ENCODE peak calls at places on chromosome 16, in five cellular contexts. J, P, O, L and E are unnamed samples.

GRCh38 chr16:27689711-27690110 is 139.8 kb downstream of the KATNIP start:
- DNase-seq in J (no peak), P (no peak), O (no peak), L (no peak), E (no peak)

GRCh38 chr16:27365142-27366089 is 36.6 kb upstream of the IL21R start:
- DNase-seq in J (peak; percentile 58), P (no peak), O (no peak), L (no peak), E (no peak)

GRCh38 chr16:24950275-24950674 is 64.9 kb downstream of the ARHGAP17 start:
- DNase-seq in J (no peak), P (no peak), O (no peak), L (no peak), E (no peak)

GRCh38 chr16:66914541-66914940 is 4.1 kb downstream of the CDH16 start:
- DNase-seq in J (no peak), P (no peak), O (no peak), L (no peak), E (no peak)

GRCh38 chr16:29943846-29944669 is 17.8 kb upstream of the TMEM219 start:
- DNase-seq in J (peak; percentile 91), P (no peak), O (no peak), L (peak; percentile 83), E (no peak)

GRCh38 chr16:684067-684794 is at the start of gene JMJD8:
- DNase-seq in J (no peak), P (peak; percentile 97), O (no peak), L (peak; percentile 97), E (peak; percentile 81)

GRCh38 chr16:27963471-27963965 is 100.0 kb downstream of the GSG1L start:
- DNase-seq in J (no peak), P (no peak), O (no peak), L (no peak), E (no peak)

GRCh38 chr16:66007717-66008116 is 358.8 kb upstream of the CDH5 start:
- DNase-seq in J (no peak), P (no peak), O (no peak), L (no peak), E (no peak)

GRCh38 chr16:85415196-85415988 is 197.7 kb upstream of the GSE1 start:
- DNase-seq in J (no peak), P (peak; percentile 69), O (no peak), L (no peak), E (peak; percentile 39)

GRCh38 chr16:13316008-13316407 is 414.6 kb downstream of the SHISA9 start:
- DNase-seq in J (no peak), P (no peak), O (no peak), L (no peak), E (no peak)

GRCh38 chr16:57804111-57804837 is 2.0 kb upstream of the KIFC3 start:
- DNase-seq in J (no peak), P (no peak), O (no peak), L (no peak), E (no peak)

GRCh38 chr16:20397468-20398074 is 7.0 kb downstream of the PDILT start:
- DNase-seq in J (peak; percentile 31), P (no peak), O (no peak), L (no peak), E (no peak)

GRCh38 chr16:22353188-22353919 is 21.1 kb downstream of the CDR2 start:
- DNase-seq in J (peak; percentile 66), P (no peak), O (peak; percentile 63), L (peak; percentile 68), E (no peak)

GRCh38 chr16:72537684-72538083 is 365.7 kb upstream of the PMFBP1 start:
- DNase-seq in J (no peak), P (peak; percentile 23), O (no peak), L (no peak), E (no peak)

GRCh38 chr16:70472786-70473433 is 18.5 kb downstream of the FCSK start:
- DNase-seq in J (no peak), P (no peak), O (no peak), L (no peak), E (no peak)

GRCh38 chr16:30142672-30143346 is 19.8 kb upstream of the MAPK3 start:
- DNase-seq in J (peak; percentile 61), P (no peak), O (peak; percentile 30), L (peak; percentile 50), E (no peak)

GRCh38 chr16:77873066-77873465 is 84.7 kb downstream of the VAT1L start:
- DNase-seq in J (no peak), P (no peak), O (no peak), L (no peak), E (no peak)

GRCh38 chr16:65314246-65315003 is 192.6 kb upstream of the CDH11 start:
- DNase-seq in J (no peak), P (no peak), O (no peak), L (no peak), E (no peak)

GRCh38 chr16:30715777-30716445 is 16.9 kb downstream of the SRCAP start:
- DNase-seq in J (no peak), P (no peak), O (no peak), L (peak; percentile 24), E (no peak)

GRCh38 chr16:595942-596735 is 6.3 kb downstream of the RAB40C start:
- DNase-seq in J (no peak), P (no peak), O (no peak), L (no peak), E (no peak)

GRCh38 chr16:80947708-80948615 is 58.7 kb downstream of the CMC2 start:
- DNase-seq in J (no peak), P (no peak), O (no peak), L (no peak), E (no peak)

GRCh38 chr16:31487076-31487719 is 4.3 kb downstream of the SLC5A2 start:
- DNase-seq in J (no peak), P (no peak), O (no peak), L (no peak), E (no peak)

GRCh38 chr16:89315271-89315670 is 97.8 kb downstream of the ZNF778 start:
- DNase-seq in J (no peak), P (no peak), O (no peak), L (no peak), E (no peak)

GRCh38 chr16:74605332-74605731 is 1.6 kb downstream of the GLG1 start:
- DNase-seq in J (no peak), P (no peak), O (no peak), L (no peak), E (no peak)
- TF ChIP-seq RFX5 in J (no peak), P (no peak), O (no peak), L (no peak), E (no peak)

DNA sequence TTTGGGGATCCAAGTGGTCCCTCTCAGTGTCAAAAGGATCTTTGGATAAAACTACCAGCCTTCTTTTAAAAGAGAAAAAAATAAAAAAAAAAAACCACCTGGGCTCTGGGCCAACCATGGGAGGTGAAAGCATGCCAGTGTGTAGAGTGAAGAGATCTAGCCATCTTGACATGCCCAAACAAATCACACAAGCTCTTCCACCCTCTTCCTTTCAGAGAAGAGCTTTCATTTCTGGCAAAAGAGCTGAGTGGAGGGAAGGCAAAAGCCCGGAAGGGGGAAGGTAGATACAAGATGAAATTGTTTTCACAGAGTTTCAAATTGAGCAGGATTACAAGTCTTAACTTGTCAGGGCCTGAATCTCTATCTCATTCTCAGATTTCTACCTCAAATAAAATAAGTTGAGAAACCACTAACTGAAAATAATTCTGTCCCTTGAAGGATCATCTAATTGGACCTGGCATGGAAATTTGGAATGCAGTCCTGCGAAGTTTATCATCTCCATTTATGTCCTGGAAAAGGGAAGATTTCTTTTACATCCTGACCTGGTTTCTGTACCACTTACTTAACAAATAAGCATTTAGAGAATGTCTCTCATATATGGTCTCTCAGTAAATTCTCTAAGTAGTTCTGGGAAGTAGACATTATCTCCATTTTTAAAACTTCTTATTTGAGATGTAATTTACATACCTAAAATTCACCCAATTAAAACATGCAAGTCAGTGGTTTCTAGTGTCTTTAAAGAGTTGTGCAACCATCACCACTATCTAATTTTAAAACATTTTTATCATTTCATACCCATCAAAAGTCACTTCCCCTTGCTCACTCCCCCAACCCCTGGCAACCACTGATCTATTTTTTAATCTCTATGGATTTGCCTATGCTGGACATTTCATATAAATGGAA is 93.6 kb downstream of the TANGO6 start:
- DNase-seq in J (no peak), P (no peak), O (no peak), L (no peak), E (no peak)
- TF ChIP-seq TAF1 in J (no peak), P (peak; percentile 14), O (no peak), L (no peak), E (no peak)

DNA sequence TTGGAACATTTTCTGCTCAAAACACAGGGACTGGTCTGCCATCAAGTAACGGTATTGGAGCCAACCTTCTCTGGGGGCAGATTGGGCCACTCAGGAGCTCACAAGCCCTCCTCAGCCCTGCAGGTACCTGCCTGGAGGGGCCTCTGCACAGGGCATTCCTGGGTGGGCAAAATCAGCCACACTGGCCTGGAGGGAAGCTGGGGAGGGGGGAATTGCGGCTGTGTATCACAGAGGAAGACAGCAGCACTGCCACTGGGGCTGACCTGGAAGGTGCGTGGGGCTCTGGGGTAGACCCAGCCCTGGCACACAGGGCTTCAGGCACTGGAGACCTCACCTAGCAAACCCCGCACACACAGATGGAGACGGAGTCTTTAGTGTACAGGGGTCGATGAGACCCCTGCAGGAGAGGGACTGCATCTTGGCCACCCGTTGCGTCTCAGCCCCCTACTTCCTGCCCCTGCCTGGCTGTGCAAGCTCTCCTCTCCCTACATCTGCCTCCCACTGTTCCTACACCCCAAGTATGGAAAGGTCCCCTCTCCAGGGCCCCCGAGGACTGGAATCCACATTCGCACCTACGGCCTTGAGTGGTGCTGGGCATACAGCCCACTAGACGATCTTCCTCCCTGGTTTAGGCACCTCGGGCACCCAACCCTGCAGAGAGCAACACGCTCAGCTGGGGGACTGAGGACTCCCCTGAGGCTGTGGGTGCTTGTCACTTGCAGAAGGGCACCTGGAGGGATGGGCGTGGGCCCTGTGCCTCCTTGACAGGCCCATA is 7.1 kb upstream of the SRRM2 start:
- DNase-seq in J (no peak), P (no peak), O (no peak), L (no peak), E (no peak)
- H3K27ac ChIP-seq in J (no peak overlapping the region), P (no peak overlapping the region), O (no peak overlapping the region), L (no peak overlapping the region), E (no peak overlapping the region)

GRCh38 chr16:75264999-75265910 is 13.8 kb upstream of the BCAR1 start:
- DNase-seq in J (no peak), P (peak; percentile 76), O (no peak), L (no peak), E (peak; percentile 60)

GRCh38 chr16:75267631-75268264 is 16.3 kb upstream of the BCAR1 start:
- DNase-seq in J (peak; percentile 71), P (peak; percentile 38), O (no peak), L (no peak), E (no peak)

GRCh38 chr16:75264531-75264998 is 13.1 kb upstream of the BCAR1 start:
- DNase-seq in J (no peak), P (peak; percentile 76), O (no peak), L (no peak), E (no peak)

GRCh38 chr16:75266738-75267630 is 15.6 kb upstream of the BCAR1 start:
- DNase-seq in J (no peak), P (peak; percentile 50), O (no peak), L (no peak), E (no peak)

DNA sequence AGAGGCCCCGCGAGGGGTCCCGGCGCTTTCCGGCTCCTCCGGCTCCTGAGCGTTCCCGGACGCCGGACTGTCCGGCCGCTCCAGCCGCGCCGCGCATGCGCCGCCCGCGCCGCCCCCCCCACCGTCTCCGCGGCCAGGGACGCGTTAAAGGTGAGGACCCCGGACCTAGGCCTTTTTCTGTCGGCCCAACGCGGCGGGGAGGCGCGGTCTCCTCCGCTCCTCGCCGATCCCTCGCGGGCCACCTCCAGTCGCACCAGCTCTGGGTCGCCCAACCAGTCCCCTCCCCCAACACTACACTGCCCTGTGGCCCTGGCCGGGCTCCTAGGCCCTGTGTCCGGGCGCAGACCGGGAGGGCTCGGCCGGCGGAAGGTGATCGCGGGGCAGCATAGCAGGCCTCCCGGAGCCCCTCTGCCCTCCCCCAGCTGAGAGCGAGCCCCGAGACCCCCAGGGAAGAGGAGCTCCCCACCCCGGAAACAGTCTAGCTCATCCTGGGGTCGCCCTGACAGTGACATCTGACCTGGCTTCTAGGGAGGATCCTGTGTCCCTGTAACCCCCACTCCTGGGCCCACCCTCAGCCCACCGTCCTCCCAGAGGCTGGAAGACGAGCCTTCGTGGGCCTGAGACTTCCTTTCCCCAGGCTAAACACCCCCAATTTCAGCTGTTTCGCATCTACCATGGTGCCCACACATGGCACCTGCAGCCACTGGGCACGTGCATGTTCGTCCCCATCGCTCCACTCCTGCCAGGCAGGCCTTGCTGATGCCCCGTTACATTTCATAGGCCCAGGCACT is 14.7 kb upstream of the BCAR1 start:
- DNase-seq in J (peak; percentile 84), P (peak; percentile 99), O (no peak), L (peak; percentile 85), E (no peak)
- TF ChIP-seq RFX5 in J (no peak), P (no peak), O (no peak), L (no peak), E (no peak)